ENCODE peak calls at places on chromosome 21, in nine cellular contexts. One of them, this sample, is unnamed.

GRCh38 chr21:15289896-15290841 is 225.4 kb upstream of the NRIP1 start:
- DNase-seq in LNCaP clone FGC: no peak
- DNase-seq in fibroblast of mammary gland: no peak
- DNase-seq in endothelial cell: peak
- DNase-seq in RWPE1: no peak
- DNase-seq in bronchial epithelial cell: no peak
- DNase-seq in retinal pigment epithelial cell: no peak
- DNase-seq in Calu3: peak
- DNase-seq in AG09309: no peak
- DNase-seq in this sample: peak

GRCh38 chr21:46226920-46227599 is 1.5 kb downstream of the LSS start:
- DNase-seq in retinal pigment epithelial cell: peak
- DNase-seq in Calu3: no peak
- DNase-seq in RWPE1: peak
- DNase-seq in endothelial cell: no peak
- DNase-seq in fibroblast of mammary gland: peak
- DNase-seq in bronchial epithelial cell: peak
- DNase-seq in LNCaP clone FGC: no peak
- DNase-seq in AG09309: peak
- DNase-seq in this sample: no peak

GRCh38 chr21:31180256-31181088 is 142.2 kb upstream of the KRTAP19-8 start:
- DNase-seq in RWPE1: peak
- DNase-seq in bronchial epithelial cell: peak
- DNase-seq in fibroblast of mammary gland: peak
- DNase-seq in retinal pigment epithelial cell: no peak
- DNase-seq in LNCaP clone FGC: no peak
- DNase-seq in AG09309: no peak
- DNase-seq in endothelial cell: no peak
- DNase-seq in Calu3: peak
- DNase-seq in this sample: no peak

GRCh38 chr21:46040707-46041106 is 57.2 kb upstream of the COL6A2 start:
- DNase-seq in RWPE1: no peak
- DNase-seq in AG09309: no peak
- DNase-seq in retinal pigment epithelial cell: no peak
- DNase-seq in LNCaP clone FGC: no peak
- DNase-seq in bronchial epithelial cell: no peak
- DNase-seq in Calu3: no peak
- DNase-seq in fibroblast of mammary gland: peak
- DNase-seq in endothelial cell: no peak
- DNase-seq in this sample: no peak

GRCh38 chr21:17444828-17445227 is 68.0 kb upstream of the CXADR start:
- DNase-seq in endothelial cell: no peak
- DNase-seq in fibroblast of mammary gland: no peak
- DNase-seq in AG09309: no peak
- DNase-seq in RWPE1: no peak
- DNase-seq in Calu3: no peak
- DNase-seq in LNCaP clone FGC: no peak
- DNase-seq in bronchial epithelial cell: no peak
- DNase-seq in retinal pigment epithelial cell: no peak
- DNase-seq in this sample: no peak

GRCh38 chr21:26572026-26572425 is 1.1 kb downstream of the CYYR1 start:
- DNase-seq in endothelial cell: no peak
- DNase-seq in fibroblast of mammary gland: no peak
- DNase-seq in RWPE1: no peak
- DNase-seq in bronchial epithelial cell: no peak
- DNase-seq in retinal pigment epithelial cell: no peak
- DNase-seq in LNCaP clone FGC: no peak
- DNase-seq in AG09309: no peak
- DNase-seq in Calu3: no peak
- DNase-seq in this sample: no peak

GRCh38 chr21:20971296-20971921 is 26.8 kb upstream of the NCAM2 start:
- DNase-seq in AG09309: no peak
- DNase-seq in endothelial cell: peak
- DNase-seq in retinal pigment epithelial cell: peak
- DNase-seq in LNCaP clone FGC: peak
- DNase-seq in Calu3: peak
- DNase-seq in RWPE1: peak
- DNase-seq in bronchial epithelial cell: peak
- DNase-seq in fibroblast of mammary gland: peak
- DNase-seq in this sample: peak

GRCh38 chr21:29418813-29419212 is 120.1 kb downstream of the BACH1 start:
- DNase-seq in fibroblast of mammary gland: no peak
- DNase-seq in LNCaP clone FGC: no peak
- DNase-seq in RWPE1: no peak
- DNase-seq in Calu3: no peak
- DNase-seq in retinal pigment epithelial cell: no peak
- DNase-seq in AG09309: no peak
- DNase-seq in bronchial epithelial cell: no peak
- DNase-seq in endothelial cell: no peak
- DNase-seq in this sample: no peak

GRCh38 chr21:42165901-42166300 is 53.0 kb upstream of the ABCG1 start:
- DNase-seq in AG09309: no peak
- DNase-seq in endothelial cell: no peak
- DNase-seq in Calu3: no peak
- DNase-seq in fibroblast of mammary gland: no peak
- DNase-seq in retinal pigment epithelial cell: no peak
- DNase-seq in LNCaP clone FGC: no peak
- DNase-seq in bronchial epithelial cell: no peak
- DNase-seq in RWPE1: no peak
- DNase-seq in this sample: no peak

GRCh38 chr21:21712761-21713558 is 714.8 kb downstream of the NCAM2 start:
- DNase-seq in retinal pigment epithelial cell: peak
- DNase-seq in LNCaP clone FGC: no peak
- DNase-seq in RWPE1: no peak
- DNase-seq in Calu3: no peak
- DNase-seq in bronchial epithelial cell: no peak
- DNase-seq in endothelial cell: no peak
- DNase-seq in fibroblast of mammary gland: peak
- DNase-seq in AG09309: no peak
- DNase-seq in this sample: no peak

GRCh38 chr21:26165331-26165730 is 5.2 kb downstream of the APP start:
- DNase-seq in bronchial epithelial cell: peak
- DNase-seq in fibroblast of mammary gland: no peak
- DNase-seq in AG09309: no peak
- DNase-seq in retinal pigment epithelial cell: no peak
- DNase-seq in LNCaP clone FGC: no peak
- DNase-seq in endothelial cell: no peak
- DNase-seq in RWPE1: peak
- DNase-seq in Calu3: no peak
- DNase-seq in this sample: no peak

GRCh38 chr21:29332461-29333354 is 34.0 kb downstream of the BACH1 start:
- DNase-seq in retinal pigment epithelial cell: no peak
- DNase-seq in AG09309: no peak
- DNase-seq in LNCaP clone FGC: no peak
- DNase-seq in RWPE1: no peak
- DNase-seq in fibroblast of mammary gland: peak
- DNase-seq in bronchial epithelial cell: peak
- DNase-seq in endothelial cell: no peak
- DNase-seq in Calu3: no peak
- DNase-seq in this sample: no peak

GRCh38 chr21:27734146-27734545 is 767.3 kb upstream of the ADAMTS5 start:
- DNase-seq in fibroblast of mammary gland: peak
- DNase-seq in RWPE1: no peak
- DNase-seq in endothelial cell: no peak
- DNase-seq in retinal pigment epithelial cell: peak
- DNase-seq in Calu3: no peak
- DNase-seq in LNCaP clone FGC: no peak
- DNase-seq in AG09309: peak
- DNase-seq in bronchial epithelial cell: peak
- DNase-seq in this sample: no peak

GRCh38 chr21:15397258-15397657 is 332.5 kb upstream of the NRIP1 start:
- DNase-seq in RWPE1: no peak
- DNase-seq in fibroblast of mammary gland: no peak
- DNase-seq in Calu3: no peak
- DNase-seq in bronchial epithelial cell: no peak
- DNase-seq in retinal pigment epithelial cell: no peak
- DNase-seq in LNCaP clone FGC: no peak
- DNase-seq in endothelial cell: no peak
- DNase-seq in AG09309: no peak
- DNase-seq in this sample: no peak

GRCh38 chr21:46372014-46372485 is 48.1 kb downstream of the PCNT start:
- DNase-seq in fibroblast of mammary gland: no peak
- DNase-seq in Calu3: no peak
- DNase-seq in endothelial cell: no peak
- DNase-seq in retinal pigment epithelial cell: no peak
- DNase-seq in bronchial epithelial cell: no peak
- DNase-seq in LNCaP clone FGC: no peak
- DNase-seq in RWPE1: no peak
- DNase-seq in AG09309: no peak
- DNase-seq in this sample: no peak

GRCh38 chr21:14223365-14223764 is 7.4 kb downstream of the RBM11 start:
- DNase-seq in RWPE1: no peak
- DNase-seq in fibroblast of mammary gland: no peak
- DNase-seq in retinal pigment epithelial cell: no peak
- DNase-seq in endothelial cell: no peak
- DNase-seq in Calu3: no peak
- DNase-seq in AG09309: no peak
- DNase-seq in LNCaP clone FGC: no peak
- DNase-seq in bronchial epithelial cell: no peak
- DNase-seq in this sample: no peak

DNA sequence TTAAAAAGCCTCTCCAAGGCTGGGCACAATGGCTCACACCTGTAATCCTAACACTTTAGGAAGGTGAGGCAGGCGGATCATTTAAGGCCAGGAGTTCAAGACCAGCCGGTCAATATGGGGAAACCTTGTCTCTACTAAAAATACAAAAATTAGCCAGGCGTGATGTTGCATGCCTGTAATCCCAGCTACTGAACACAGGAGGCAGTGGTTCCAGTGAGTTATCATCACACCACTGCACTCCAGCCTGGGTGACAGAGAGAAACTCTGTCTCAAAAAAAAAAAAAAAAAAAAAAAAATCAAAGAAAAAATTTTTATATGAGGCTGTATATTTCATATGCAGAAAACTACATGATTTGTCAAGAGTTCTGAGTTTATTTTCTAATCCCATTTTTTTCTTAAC is 1107.1 kb upstream of the TMPRSS15 start:
- DNase-seq in AG09309: no peak
- DNase-seq in RWPE1: no peak
- DNase-seq in retinal pigment epithelial cell: no peak
- DNase-seq in LNCaP clone FGC: no peak
- DNase-seq in Calu3: no peak
- DNase-seq in fibroblast of mammary gland: no peak
- DNase-seq in bronchial epithelial cell: no peak
- DNase-seq in endothelial cell: no peak
- DNase-seq in this sample: no peak
- TF ChIP-seq CTCF in AG09309: no peak
- TF ChIP-seq CTCF in RWPE1: no peak
- TF ChIP-seq CTCF in retinal pigment epithelial cell: no peak
- TF ChIP-seq CTCF in LNCaP clone FGC: peak
- TF ChIP-seq CTCF in Calu3: no peak
- TF ChIP-seq CTCF in fibroblast of mammary gland: no peak
- TF ChIP-seq CTCF in bronchial epithelial cell: no peak
- TF ChIP-seq CTCF in endothelial cell: no peak
- TF ChIP-seq CTCF in this sample: no peak

GRCh38 chr21:38869946-38870345 is 64.2 kb downstream of the ETS2 start:
- DNase-seq in RWPE1: no peak
- DNase-seq in Calu3: no peak
- DNase-seq in bronchial epithelial cell: peak
- DNase-seq in AG09309: no peak
- DNase-seq in endothelial cell: no peak
- DNase-seq in LNCaP clone FGC: peak
- DNase-seq in fibroblast of mammary gland: peak
- DNase-seq in retinal pigment epithelial cell: no peak
- DNase-seq in this sample: no peak
- TF ChIP-seq CTCF in RWPE1: no peak
- TF ChIP-seq CTCF in Calu3: no peak
- TF ChIP-seq CTCF in bronchial epithelial cell: no peak
- TF ChIP-seq CTCF in AG09309: peak
- TF ChIP-seq CTCF in endothelial cell: no peak
- TF ChIP-seq CTCF in LNCaP clone FGC: no peak
- TF ChIP-seq CTCF in fibroblast of mammary gland: peak
- TF ChIP-seq CTCF in retinal pigment epithelial cell: no peak
- TF ChIP-seq CTCF in this sample: no peak

GRCh38 chr21:34133392-34133791 is 60.0 kb downstream of the MRPS6 start:
- DNase-seq in fibroblast of mammary gland: no peak
- DNase-seq in LNCaP clone FGC: no peak
- DNase-seq in Calu3: no peak
- DNase-seq in retinal pigment epithelial cell: no peak
- DNase-seq in bronchial epithelial cell: no peak
- DNase-seq in AG09309: no peak
- DNase-seq in RWPE1: no peak
- DNase-seq in endothelial cell: no peak
- DNase-seq in this sample: no peak

GRCh38 chr21:34132905-34133304 is 59.5 kb downstream of the MRPS6 start:
- DNase-seq in endothelial cell: no peak
- DNase-seq in retinal pigment epithelial cell: no peak
- DNase-seq in bronchial epithelial cell: no peak
- DNase-seq in fibroblast of mammary gland: no peak
- DNase-seq in RWPE1: no peak
- DNase-seq in AG09309: no peak
- DNase-seq in LNCaP clone FGC: no peak
- DNase-seq in Calu3: no peak
- DNase-seq in this sample: no peak

GRCh38 chr21:34135330-34135729 is 62.0 kb downstream of the MRPS6 start:
- DNase-seq in LNCaP clone FGC: no peak
- DNase-seq in RWPE1: no peak
- DNase-seq in fibroblast of mammary gland: no peak
- DNase-seq in bronchial epithelial cell: no peak
- DNase-seq in endothelial cell: no peak
- DNase-seq in Calu3: no peak
- DNase-seq in retinal pigment epithelial cell: no peak
- DNase-seq in AG09309: no peak
- DNase-seq in this sample: no peak

GRCh38 chr21:34132202-34132601 is 58.8 kb downstream of the MRPS6 start:
- DNase-seq in bronchial epithelial cell: no peak
- DNase-seq in AG09309: no peak
- DNase-seq in Calu3: no peak
- DNase-seq in fibroblast of mammary gland: no peak
- DNase-seq in retinal pigment epithelial cell: no peak
- DNase-seq in endothelial cell: no peak
- DNase-seq in LNCaP clone FGC: no peak
- DNase-seq in RWPE1: no peak
- DNase-seq in this sample: no peak

DNA sequence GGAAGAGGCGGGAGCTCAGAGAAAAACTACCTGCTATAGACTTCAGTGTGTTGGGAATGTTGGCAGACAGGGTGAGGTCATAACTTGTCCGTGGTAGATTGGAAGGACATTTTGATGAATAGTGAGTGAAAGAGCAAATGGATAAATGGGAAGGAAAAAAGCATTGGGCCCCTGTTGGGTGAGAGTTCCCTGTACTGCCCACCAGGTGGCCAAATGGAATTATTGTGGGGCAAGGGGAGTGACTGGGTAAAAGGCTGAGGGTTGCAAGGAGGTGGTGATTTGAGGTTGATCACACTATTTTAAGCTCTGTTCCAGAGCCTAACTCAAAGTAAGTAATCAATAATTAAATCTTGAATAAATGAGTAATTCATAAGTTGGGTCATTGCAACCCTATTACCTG is 60.4 kb downstream of the MRPS6 start:
- DNase-seq in AG09309: no peak
- DNase-seq in fibroblast of mammary gland: no peak
- DNase-seq in LNCaP clone FGC: no peak
- DNase-seq in retinal pigment epithelial cell: no peak
- DNase-seq in RWPE1: no peak
- DNase-seq in Calu3: no peak
- DNase-seq in endothelial cell: no peak
- DNase-seq in bronchial epithelial cell: no peak
- DNase-seq in this sample: no peak
- TF ChIP-seq CTCF in AG09309: peak
- TF ChIP-seq CTCF in fibroblast of mammary gland: peak
- TF ChIP-seq CTCF in LNCaP clone FGC: no peak
- TF ChIP-seq CTCF in retinal pigment epithelial cell: peak
- TF ChIP-seq CTCF in RWPE1: peak
- TF ChIP-seq CTCF in Calu3: no peak
- TF ChIP-seq CTCF in endothelial cell: peak
- TF ChIP-seq CTCF in bronchial epithelial cell: peak
- TF ChIP-seq CTCF in this sample: peak

GRCh38 chr21:44338971-44339910 is at the start of gene CFAP410:
- DNase-seq in retinal pigment epithelial cell: peak
- DNase-seq in RWPE1: peak
- DNase-seq in endothelial cell: peak
- DNase-seq in bronchial epithelial cell: peak
- DNase-seq in LNCaP clone FGC: peak
- DNase-seq in fibroblast of mammary gland: peak
- DNase-seq in AG09309: peak
- DNase-seq in Calu3: peak
- DNase-seq in this sample: peak
- TF ChIP-seq CTCF in retinal pigment epithelial cell: no peak
- TF ChIP-seq CTCF in RWPE1: no peak
- TF ChIP-seq CTCF in endothelial cell: no peak
- TF ChIP-seq CTCF in bronchial epithelial cell: no peak
- TF ChIP-seq CTCF in LNCaP clone FGC: no peak
- TF ChIP-seq CTCF in fibroblast of mammary gland: no peak
- TF ChIP-seq CTCF in AG09309: no peak
- TF ChIP-seq CTCF in Calu3: no peak
- TF ChIP-seq CTCF in this sample: no peak

This sample was measured in left ventricle myocardium inferior.